ENCODE peak calls at places on chromosome 1, in ten cellular contexts. One of them, this sample, is unnamed.
A peak's percentile ranks its signal among the peaks of the same experiment; 100 is the strongest.

GRCh38 chr1:60280256-60280655 is 206.7 kb upstream of the C1orf87 start:
- DNase-seq in stomach: no peak
- DNase-seq in left lung: no peak
- DNase-seq in tibial nerve: no peak
- DNase-seq in progenitor cell of endocrine pancreas: no peak
- DNase-seq in transverse colon: no peak
- DNase-seq in body of pancreas: peak; percentile 18
- DNase-seq in lung: no peak
- DNase-seq in upper lobe of right lung: no peak
- DNase-seq in heart left ventricle: no peak
- DNase-seq in this sample: no peak

GRCh38 chr1:5822726-5823125 is 169.5 kb downstream of the NPHP4 start:
- DNase-seq in body of pancreas: no peak
- DNase-seq in upper lobe of right lung: peak; percentile 43
- DNase-seq in left lung: no peak
- DNase-seq in lung: no peak
- DNase-seq in stomach: no peak
- DNase-seq in heart left ventricle: no peak
- DNase-seq in transverse colon: no peak
- DNase-seq in tibial nerve: no peak
- DNase-seq in progenitor cell of endocrine pancreas: no peak
- DNase-seq in this sample: no peak

GRCh38 chr1:86515597-86515996 is 31.3 kb upstream of the CLCA4 start:
- DNase-seq in body of pancreas: no peak
- DNase-seq in transverse colon: peak; percentile 27
- DNase-seq in heart left ventricle: no peak
- DNase-seq in stomach: no peak
- DNase-seq in tibial nerve: no peak
- DNase-seq in lung: no peak
- DNase-seq in upper lobe of right lung: no peak
- DNase-seq in progenitor cell of endocrine pancreas: no peak
- DNase-seq in left lung: no peak
- DNase-seq in this sample: no peak

GRCh38 chr1:59505596-59506028 is 208.7 kb downstream of the FGGY start:
- DNase-seq in heart left ventricle: no peak
- DNase-seq in upper lobe of right lung: no peak
- DNase-seq in tibial nerve: no peak
- DNase-seq in lung: no peak
- DNase-seq in transverse colon: no peak
- DNase-seq in stomach: no peak
- DNase-seq in progenitor cell of endocrine pancreas: no peak
- DNase-seq in left lung: no peak
- DNase-seq in body of pancreas: no peak
- DNase-seq in this sample: no peak

GRCh38 chr1:104671684-104672353 is 922.1 kb downstream of the AMY1C start:
- DNase-seq in lung: no peak
- DNase-seq in progenitor cell of endocrine pancreas: no peak
- DNase-seq in tibial nerve: no peak
- DNase-seq in upper lobe of right lung: no peak
- DNase-seq in heart left ventricle: no peak
- DNase-seq in left lung: no peak
- DNase-seq in transverse colon: no peak
- DNase-seq in body of pancreas: no peak
- DNase-seq in stomach: no peak
- DNase-seq in this sample: no peak

GRCh38 chr1:2950926-2951305 is 70.4 kb upstream of the ACTRT2 start:
- DNase-seq in left lung: no peak
- DNase-seq in upper lobe of right lung: peak; percentile 30
- DNase-seq in transverse colon: no peak
- DNase-seq in heart left ventricle: peak; percentile 1
- DNase-seq in stomach: no peak
- DNase-seq in progenitor cell of endocrine pancreas: no peak
- DNase-seq in tibial nerve: no peak
- DNase-seq in body of pancreas: no peak
- DNase-seq in lung: no peak
- DNase-seq in this sample: no peak

GRCh38 chr1:29875557-29876028 is 639.3 kb downstream of the PTPRU start:
- DNase-seq in stomach: no peak
- DNase-seq in lung: no peak
- DNase-seq in heart left ventricle: peak; percentile 53
- DNase-seq in tibial nerve: no peak
- DNase-seq in left lung: no peak
- DNase-seq in progenitor cell of endocrine pancreas: no peak
- DNase-seq in upper lobe of right lung: no peak
- DNase-seq in transverse colon: no peak
- DNase-seq in body of pancreas: no peak
- DNase-seq in this sample: no peak

GRCh38 chr1:12472798-12473551 is 145.0 kb downstream of the DHRS3 start:
- DNase-seq in progenitor cell of endocrine pancreas: no peak
- DNase-seq in transverse colon: peak; percentile 37
- DNase-seq in body of pancreas: no peak
- DNase-seq in heart left ventricle: no peak
- DNase-seq in left lung: no peak
- DNase-seq in tibial nerve: no peak
- DNase-seq in lung: no peak
- DNase-seq in stomach: no peak
- DNase-seq in upper lobe of right lung: no peak
- DNase-seq in this sample: no peak

DNA sequence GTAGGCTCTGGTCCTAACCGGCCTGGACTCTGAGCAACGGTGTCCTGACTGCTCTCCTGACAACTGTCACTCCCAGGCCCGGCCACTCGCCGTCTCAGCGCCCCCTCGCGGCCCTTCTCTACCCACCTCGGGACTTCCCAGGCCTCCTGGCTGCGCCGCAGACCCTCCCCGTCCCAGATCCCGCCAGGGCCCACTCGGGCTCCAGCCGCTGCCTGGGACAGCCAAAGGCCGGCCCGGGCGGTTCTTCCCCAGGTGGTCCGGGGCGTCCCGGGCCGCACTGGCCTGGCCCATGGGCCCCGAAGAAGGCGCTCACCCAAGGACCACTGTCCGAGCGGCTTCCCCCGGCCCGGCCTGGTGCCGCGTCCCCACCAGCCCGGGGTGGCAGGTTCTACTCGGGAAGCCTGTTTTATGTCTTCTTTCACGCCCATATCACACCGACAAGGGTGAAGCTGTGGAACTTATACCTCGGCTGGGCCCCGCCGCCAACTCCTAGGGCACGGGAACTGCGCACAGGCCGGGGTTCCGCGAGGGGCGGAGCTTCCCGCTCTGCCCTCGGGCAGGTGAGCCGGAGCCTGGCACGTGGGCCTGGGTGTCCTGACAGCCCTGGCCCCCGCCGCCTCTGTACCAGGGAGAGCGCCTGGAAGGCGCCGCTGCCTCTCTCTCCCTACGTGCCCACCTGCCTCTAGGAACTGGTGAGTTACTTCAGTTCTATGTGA is 138.3 kb downstream of the TTLL7 start:
- DNase-seq in stomach: peak; percentile 87
- DNase-seq in tibial nerve: peak; percentile 58
- DNase-seq in lung: peak; percentile 85
- DNase-seq in body of pancreas: peak; percentile 89
- DNase-seq in heart left ventricle: peak; percentile 84
- DNase-seq in left lung: peak; percentile 80
- DNase-seq in transverse colon: peak; percentile 89
- DNase-seq in upper lobe of right lung: peak; percentile 93
- DNase-seq in progenitor cell of endocrine pancreas: peak; percentile 69
- DNase-seq in this sample: no peak
- TF ChIP-seq CTCF in stomach: peak; percentile 78
- TF ChIP-seq CTCF in tibial nerve: peak; percentile 71
- TF ChIP-seq CTCF in lung: peak; percentile 21
- TF ChIP-seq CTCF in body of pancreas: peak; percentile 83
- TF ChIP-seq CTCF in heart left ventricle: peak; percentile 77
- TF ChIP-seq CTCF in left lung: peak; percentile 72
- TF ChIP-seq CTCF in transverse colon: peak; percentile 71
- TF ChIP-seq CTCF in upper lobe of right lung: peak; percentile 72
- TF ChIP-seq CTCF in progenitor cell of endocrine pancreas: peak; percentile 87
- TF ChIP-seq CTCF in this sample: peak; percentile 21

GRCh38 chr1:108646265-108646660 is 14.6 kb downstream of the HENMT1 start:
- DNase-seq in body of pancreas: no peak
- DNase-seq in tibial nerve: no peak
- DNase-seq in progenitor cell of endocrine pancreas: no peak
- DNase-seq in left lung: no peak
- DNase-seq in stomach: no peak
- DNase-seq in transverse colon: no peak
- DNase-seq in upper lobe of right lung: no peak
- DNase-seq in lung: no peak
- DNase-seq in heart left ventricle: no peak
- DNase-seq in this sample: no peak

GRCh38 chr1:108643492-108644333 is 17.2 kb downstream of the HENMT1 start:
- DNase-seq in heart left ventricle: no peak
- DNase-seq in tibial nerve: no peak
- DNase-seq in stomach: peak; percentile 50
- DNase-seq in progenitor cell of endocrine pancreas: no peak
- DNase-seq in left lung: no peak
- DNase-seq in lung: peak; percentile 36
- DNase-seq in transverse colon: peak; percentile 53
- DNase-seq in body of pancreas: peak; percentile 59
- DNase-seq in upper lobe of right lung: no peak
- DNase-seq in this sample: peak; percentile 37

GRCh38 chr1:108644984-108645383 is 15.9 kb downstream of the HENMT1 start:
- DNase-seq in lung: no peak
- DNase-seq in upper lobe of right lung: no peak
- DNase-seq in body of pancreas: no peak
- DNase-seq in stomach: peak; percentile 34
- DNase-seq in progenitor cell of endocrine pancreas: no peak
- DNase-seq in left lung: no peak
- DNase-seq in tibial nerve: no peak
- DNase-seq in heart left ventricle: no peak
- DNase-seq in transverse colon: peak; percentile 68
- DNase-seq in this sample: no peak

GRCh38 chr1:108646661-108647269 is 14.1 kb downstream of the HENMT1 start:
- DNase-seq in tibial nerve: peak; percentile 53
- DNase-seq in lung: peak; percentile 82
- DNase-seq in stomach: peak; percentile 60
- DNase-seq in transverse colon: peak; percentile 89
- DNase-seq in progenitor cell of endocrine pancreas: no peak
- DNase-seq in upper lobe of right lung: peak; percentile 93
- DNase-seq in heart left ventricle: peak; percentile 80
- DNase-seq in left lung: peak; percentile 91
- DNase-seq in body of pancreas: peak; percentile 24
- DNase-seq in this sample: no peak

GRCh38 chr1:108645479-108646184 is 15.3 kb downstream of the HENMT1 start:
- DNase-seq in body of pancreas: no peak
- DNase-seq in stomach: no peak
- DNase-seq in heart left ventricle: no peak
- DNase-seq in transverse colon: no peak
- DNase-seq in upper lobe of right lung: no peak
- DNase-seq in left lung: no peak
- DNase-seq in lung: no peak
- DNase-seq in progenitor cell of endocrine pancreas: no peak
- DNase-seq in tibial nerve: no peak
- DNase-seq in this sample: no peak
- TF ChIP-seq CTCF in body of pancreas: no peak
- TF ChIP-seq CTCF in stomach: no peak
- TF ChIP-seq CTCF in heart left ventricle: no peak
- TF ChIP-seq CTCF in transverse colon: no peak
- TF ChIP-seq CTCF in upper lobe of right lung: no peak
- TF ChIP-seq CTCF in left lung: no peak
- TF ChIP-seq CTCF in lung: no peak
- TF ChIP-seq CTCF in progenitor cell of endocrine pancreas: no peak
- TF ChIP-seq CTCF in tibial nerve: no peak
- TF ChIP-seq CTCF in this sample: peak; percentile 10

GRCh38 chr1:17404034-17404671 is 32.2 kb downstream of the PADI6 start:
- DNase-seq in lung: no peak
- DNase-seq in body of pancreas: no peak
- DNase-seq in left lung: no peak
- DNase-seq in tibial nerve: no peak
- DNase-seq in progenitor cell of endocrine pancreas: no peak
- DNase-seq in heart left ventricle: no peak
- DNase-seq in stomach: no peak
- DNase-seq in transverse colon: no peak
- DNase-seq in upper lobe of right lung: no peak
- DNase-seq in this sample: no peak

GRCh38 chr1:17404820-17405219 is 32.8 kb downstream of the PADI6 start:
- DNase-seq in lung: no peak
- DNase-seq in transverse colon: no peak
- DNase-seq in upper lobe of right lung: no peak
- DNase-seq in left lung: no peak
- DNase-seq in tibial nerve: no peak
- DNase-seq in stomach: no peak
- DNase-seq in heart left ventricle: no peak
- DNase-seq in progenitor cell of endocrine pancreas: no peak
- DNase-seq in body of pancreas: no peak
- DNase-seq in this sample: no peak

GRCh38 chr1:17403081-17403480 is 31.1 kb downstream of the PADI6 start:
- DNase-seq in upper lobe of right lung: no peak
- DNase-seq in lung: no peak
- DNase-seq in body of pancreas: no peak
- DNase-seq in left lung: no peak
- DNase-seq in progenitor cell of endocrine pancreas: no peak
- DNase-seq in tibial nerve: no peak
- DNase-seq in transverse colon: no peak
- DNase-seq in heart left ventricle: no peak
- DNase-seq in stomach: no peak
- DNase-seq in this sample: no peak

GRCh38 chr1:17409391-17409811 is 30.1 kb downstream of the RCC2 start:
- DNase-seq in transverse colon: no peak
- DNase-seq in lung: no peak
- DNase-seq in tibial nerve: no peak
- DNase-seq in stomach: peak; percentile 75
- DNase-seq in progenitor cell of endocrine pancreas: no peak
- DNase-seq in upper lobe of right lung: no peak
- DNase-seq in body of pancreas: no peak
- DNase-seq in left lung: no peak
- DNase-seq in heart left ventricle: peak; percentile 62
- DNase-seq in this sample: no peak

GRCh38 chr1:17405898-17406759 is 33.3 kb downstream of the RCC2 start:
- DNase-seq in heart left ventricle: peak; percentile 59
- DNase-seq in body of pancreas: peak; percentile 63
- DNase-seq in upper lobe of right lung: peak; percentile 79
- DNase-seq in lung: peak; percentile 63
- DNase-seq in progenitor cell of endocrine pancreas: peak; percentile 74
- DNase-seq in left lung: peak; percentile 43
- DNase-seq in tibial nerve: peak; percentile 39
- DNase-seq in transverse colon: peak; percentile 48
- DNase-seq in stomach: peak; percentile 63
- DNase-seq in this sample: peak; percentile 60
- TF ChIP-seq CTCF in heart left ventricle: peak; percentile 55
- TF ChIP-seq CTCF in body of pancreas: peak; percentile 59
- TF ChIP-seq CTCF in upper lobe of right lung: peak; percentile 71
- TF ChIP-seq CTCF in lung: peak; percentile 34
- TF ChIP-seq CTCF in progenitor cell of endocrine pancreas: peak; percentile 85
- TF ChIP-seq CTCF in left lung: peak; percentile 75
- TF ChIP-seq CTCF in tibial nerve: peak; percentile 63
- TF ChIP-seq CTCF in transverse colon: peak; percentile 75
- TF ChIP-seq CTCF in stomach: peak; percentile 53
- TF ChIP-seq CTCF in this sample: peak; percentile 55

DNA sequence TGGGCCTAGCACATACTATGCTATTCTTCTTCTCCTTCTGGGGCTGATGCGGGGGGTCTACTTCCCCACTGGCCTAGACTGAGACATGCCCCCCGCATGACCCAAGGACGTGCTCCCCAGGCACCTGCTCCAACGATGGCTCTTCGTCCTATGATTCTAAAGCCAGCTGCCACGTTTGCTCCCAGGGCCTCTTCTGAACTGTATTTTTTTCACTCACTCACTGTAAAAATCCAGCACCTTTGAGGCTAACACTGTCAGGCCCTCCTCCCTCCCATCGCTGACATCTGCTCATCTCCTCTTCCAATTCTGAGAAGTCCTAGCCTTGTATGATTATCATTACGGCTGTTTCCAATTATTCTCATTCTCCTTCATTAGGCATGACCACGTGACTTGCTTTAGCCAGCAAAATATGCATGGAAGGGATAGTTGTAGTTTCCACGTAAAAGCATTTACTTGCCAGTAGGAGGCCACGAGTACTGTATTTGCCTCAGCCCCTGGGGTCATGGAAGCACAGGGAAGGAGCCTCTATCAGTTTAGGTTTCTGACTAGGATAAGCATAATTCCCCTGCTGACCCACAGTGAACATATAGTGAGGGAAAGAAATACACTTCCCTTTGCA is 19.1 kb upstream of the EDN2 start:
- DNase-seq in progenitor cell of endocrine pancreas: no peak
- DNase-seq in heart left ventricle: no peak
- DNase-seq in upper lobe of right lung: no peak
- DNase-seq in body of pancreas: no peak
- DNase-seq in stomach: no peak
- DNase-seq in lung: no peak
- DNase-seq in transverse colon: no peak
- DNase-seq in left lung: no peak
- DNase-seq in tibial nerve: no peak
- DNase-seq in this sample: no peak
- TF ChIP-seq CTCF in progenitor cell of endocrine pancreas: peak; percentile 20
- TF ChIP-seq CTCF in heart left ventricle: no peak
- TF ChIP-seq CTCF in upper lobe of right lung: no peak
- TF ChIP-seq CTCF in body of pancreas: no peak
- TF ChIP-seq CTCF in stomach: no peak
- TF ChIP-seq CTCF in lung: no peak
- TF ChIP-seq CTCF in transverse colon: no peak
- TF ChIP-seq CTCF in left lung: no peak
- TF ChIP-seq CTCF in tibial nerve: no peak
- TF ChIP-seq CTCF in this sample: no peak